ENCODE peak calls at places on chromosome 1, in six cellular contexts. O, F, Y, E, P and V are unnamed samples.

GRCh38 chr1:203133969-203134725 is 6.6 kb downstream of the ADORA1 start:
- DNase-seq in O (no peak), F (peak), Y (no peak), E (no peak), P (peak), V (peak)

GRCh38 chr1:110542730-110543129 is 23.8 kb upstream of the KCNA10 start:
- DNase-seq in O (peak), F (peak), Y (peak), E (peak), P (peak), V (peak)

GRCh38 chr1:103576065-103576464 is 4.7 kb downstream of the AMY2B start:
- DNase-seq in O (no peak), F (no peak), Y (no peak), E (no peak), P (no peak), V (no peak)

GRCh38 chr1:96979287-96979686 is 257.7 kb downstream of the PTBP2 start:
- DNase-seq in O (no peak), F (no peak), Y (no peak), E (no peak), P (no peak), V (no peak)

GRCh38 chr1:91768786-91769697 is 116.9 kb downstream of the TGFBR3 start:
- DNase-seq in O (peak), F (no peak), Y (no peak), E (peak), P (no peak), V (no peak)

GRCh38 chr1:75133754-75134655 is at the start of gene LHX8:
- DNase-seq in O (no peak), F (peak), Y (no peak), E (no peak), P (no peak), V (no peak)

GRCh38 chr1:222821239-222821638 is 6.4 kb downstream of the DISP1 start:
- DNase-seq in O (no peak), F (no peak), Y (no peak), E (no peak), P (no peak), V (no peak)

GRCh38 chr1:228736844-228737415 is 1.7 kb downstream of the RHOU start:
- DNase-seq in O (no peak), F (no peak), Y (no peak), E (no peak), P (no peak), V (no peak)

GRCh38 chr1:59020151-59020997 is 236.5 kb upstream of the JUN start:
- DNase-seq in O (peak), F (no peak), Y (no peak), E (peak), P (peak), V (peak)